ENCODE peak calls at places on chromosomes 12 and 14, in nine cellular contexts. One of them, this sample, is unnamed.

GRCh38 chr12:116722245-116722644 is 15.6 kb downstream of the SPRING1 start:
- DNase-seq in kidney: no peak
- DNase-seq in tibial artery: no peak
- DNase-seq in PC-9: no peak
- DNase-seq in A549: no peak
- DNase-seq in HFF-Myc: no peak
- DNase-seq in brain microvascular endothelial cell: no peak
- DNase-seq in heart left ventricle: no peak
- DNase-seq in fibroblast of mammary gland: no peak
- DNase-seq in this sample: no peak

GRCh38 chr12:114702462-114702861 is 18.5 kb upstream of the TBX3 start:
- DNase-seq in PC-9: no peak
- DNase-seq in HFF-Myc: no peak
- DNase-seq in A549: no peak
- DNase-seq in tibial artery: no peak
- DNase-seq in brain microvascular endothelial cell: no peak
- DNase-seq in heart left ventricle: no peak
- DNase-seq in kidney: no peak
- DNase-seq in fibroblast of mammary gland: no peak
- DNase-seq in this sample: no peak

GRCh38 chr12:95197636-95198035 is 19.6 kb downstream of the FGD6 start:
- DNase-seq in A549: no peak
- DNase-seq in PC-9: no peak
- DNase-seq in tibial artery: no peak
- DNase-seq in kidney: no peak
- DNase-seq in brain microvascular endothelial cell: no peak
- DNase-seq in HFF-Myc: no peak
- DNase-seq in fibroblast of mammary gland: no peak
- DNase-seq in heart left ventricle: no peak
- DNase-seq in this sample: no peak

GRCh38 chr14:102058931-102059330 is 27.9 kb downstream of the HSP90AA1 start:
- DNase-seq in heart left ventricle: no peak
- DNase-seq in tibial artery: no peak
- DNase-seq in kidney: no peak
- DNase-seq in brain microvascular endothelial cell: no peak
- DNase-seq in A549: no peak
- DNase-seq in HFF-Myc: no peak
- DNase-seq in PC-9: no peak
- DNase-seq in fibroblast of mammary gland: no peak
- DNase-seq in this sample: no peak

GRCh38 chr12:91866566-91866965 is 279.1 kb downstream of the BTG1 start:
- DNase-seq in HFF-Myc: no peak
- DNase-seq in tibial artery: no peak
- DNase-seq in kidney: no peak
- DNase-seq in heart left ventricle: no peak
- DNase-seq in A549: no peak
- DNase-seq in PC-9: no peak
- DNase-seq in brain microvascular endothelial cell: no peak
- DNase-seq in fibroblast of mammary gland: no peak
- DNase-seq in this sample: no peak

GRCh38 chr14:36319899-36320209 is 583 bp downstream of the MBIP start:
- DNase-seq in tibial artery: no peak
- DNase-seq in HFF-Myc: no peak
- DNase-seq in fibroblast of mammary gland: peak
- DNase-seq in PC-9: no peak
- DNase-seq in A549: no peak
- DNase-seq in brain microvascular endothelial cell: no peak
- DNase-seq in kidney: no peak
- DNase-seq in heart left ventricle: no peak
- DNase-seq in this sample: no peak

GRCh38 chr14:50254248-50254647 is 22.9 kb upstream of the SOS2 start:
- DNase-seq in kidney: no peak
- DNase-seq in HFF-Myc: no peak
- DNase-seq in PC-9: no peak
- DNase-seq in fibroblast of mammary gland: no peak
- DNase-seq in A549: no peak
- DNase-seq in heart left ventricle: no peak
- DNase-seq in brain microvascular endothelial cell: no peak
- DNase-seq in tibial artery: no peak
- DNase-seq in this sample: no peak

GRCh38 chr12:52006726-52007157 is at the start of gene TAMALIN:
- DNase-seq in heart left ventricle: peak
- DNase-seq in tibial artery: peak
- DNase-seq in HFF-Myc: no peak
- DNase-seq in kidney: peak
- DNase-seq in brain microvascular endothelial cell: no peak
- DNase-seq in fibroblast of mammary gland: no peak
- DNase-seq in PC-9: no peak
- DNase-seq in A549: no peak
- DNase-seq in this sample: no peak

GRCh38 chr12:60263146-60263545 is 667.3 kb downstream of the SLC16A7 start:
- DNase-seq in brain microvascular endothelial cell: no peak
- DNase-seq in A549: no peak
- DNase-seq in HFF-Myc: no peak
- DNase-seq in heart left ventricle: no peak
- DNase-seq in tibial artery: no peak
- DNase-seq in fibroblast of mammary gland: no peak
- DNase-seq in PC-9: no peak
- DNase-seq in kidney: no peak
- DNase-seq in this sample: no peak

GRCh38 chr12:60264094-60264493 is 668.3 kb downstream of the SLC16A7 start:
- DNase-seq in HFF-Myc: no peak
- DNase-seq in fibroblast of mammary gland: no peak
- DNase-seq in kidney: no peak
- DNase-seq in heart left ventricle: no peak
- DNase-seq in brain microvascular endothelial cell: no peak
- DNase-seq in tibial artery: no peak
- DNase-seq in A549: no peak
- DNase-seq in PC-9: no peak
- DNase-seq in this sample: no peak

GRCh38 chr12:60265741-60266140 is 669.9 kb downstream of the SLC16A7 start:
- DNase-seq in HFF-Myc: no peak
- DNase-seq in A549: no peak
- DNase-seq in PC-9: no peak
- DNase-seq in tibial artery: no peak
- DNase-seq in heart left ventricle: no peak
- DNase-seq in fibroblast of mammary gland: no peak
- DNase-seq in kidney: no peak
- DNase-seq in brain microvascular endothelial cell: no peak
- DNase-seq in this sample: no peak

GRCh38 chr12:60269611-60270269 is 673.9 kb downstream of the SLC16A7 start:
- DNase-seq in brain microvascular endothelial cell: no peak
- DNase-seq in HFF-Myc: no peak
- DNase-seq in heart left ventricle: no peak
- DNase-seq in A549: no peak
- DNase-seq in kidney: peak
- DNase-seq in PC-9: no peak
- DNase-seq in fibroblast of mammary gland: no peak
- DNase-seq in tibial artery: no peak
- DNase-seq in this sample: no peak

DNA sequence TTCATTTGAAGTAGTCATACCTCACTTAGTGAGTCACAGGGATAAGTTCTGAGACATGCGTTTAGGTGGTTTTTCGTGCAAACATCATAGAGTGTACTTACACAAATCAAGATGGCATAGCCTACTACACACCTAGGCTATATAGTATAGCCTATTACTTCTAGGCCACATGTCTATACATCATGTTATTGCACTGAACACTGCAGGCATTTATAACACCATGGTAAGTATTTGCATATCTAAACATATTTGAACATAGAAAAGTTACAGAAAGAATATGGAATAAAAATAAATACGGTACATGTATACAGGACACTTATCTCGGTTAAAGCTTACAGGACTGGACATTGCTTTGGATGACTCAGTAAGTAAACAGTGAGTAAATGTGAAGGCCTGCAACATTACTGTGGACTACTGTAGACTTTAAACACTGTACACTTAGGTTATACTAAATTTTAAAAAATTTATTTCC is 670.6 kb downstream of the SLC16A7 start:
- DNase-seq in tibial artery: no peak
- DNase-seq in fibroblast of mammary gland: peak
- DNase-seq in PC-9: no peak
- DNase-seq in heart left ventricle: no peak
- DNase-seq in kidney: no peak
- DNase-seq in HFF-Myc: no peak
- DNase-seq in A549: peak
- DNase-seq in brain microvascular endothelial cell: peak
- DNase-seq in this sample: no peak
- H3K4me3 ChIP-seq in tibial artery: no peak
- H3K4me3 ChIP-seq in fibroblast of mammary gland: no peak
- H3K4me3 ChIP-seq in PC-9: no peak
- H3K4me3 ChIP-seq in heart left ventricle: no peak
- H3K4me3 ChIP-seq in kidney: no peak
- H3K4me3 ChIP-seq in HFF-Myc: no peak
- H3K4me3 ChIP-seq in A549: peak
- H3K4me3 ChIP-seq in brain microvascular endothelial cell: no peak
- H3K4me3 ChIP-seq in this sample: no peak

GRCh38 chr12:126700115-126700514 is 1566.9 kb upstream of the TMEM132C start:
- DNase-seq in heart left ventricle: no peak
- DNase-seq in brain microvascular endothelial cell: no peak
- DNase-seq in kidney: no peak
- DNase-seq in HFF-Myc: no peak
- DNase-seq in A549: no peak
- DNase-seq in fibroblast of mammary gland: no peak
- DNase-seq in PC-9: no peak
- DNase-seq in tibial artery: no peak
- DNase-seq in this sample: no peak

GRCh38 chr12:126706300-126706699 is 1560.7 kb upstream of the TMEM132C start:
- DNase-seq in kidney: no peak
- DNase-seq in A549: no peak
- DNase-seq in tibial artery: no peak
- DNase-seq in HFF-Myc: no peak
- DNase-seq in fibroblast of mammary gland: no peak
- DNase-seq in heart left ventricle: no peak
- DNase-seq in brain microvascular endothelial cell: no peak
- DNase-seq in PC-9: no peak
- DNase-seq in this sample: no peak

GRCh38 chr12:126708492-126708896 is 1558.5 kb upstream of the TMEM132C start:
- DNase-seq in tibial artery: no peak
- DNase-seq in fibroblast of mammary gland: peak
- DNase-seq in PC-9: peak
- DNase-seq in HFF-Myc: peak
- DNase-seq in A549: no peak
- DNase-seq in kidney: no peak
- DNase-seq in brain microvascular endothelial cell: no peak
- DNase-seq in heart left ventricle: no peak
- DNase-seq in this sample: no peak

DNA sequence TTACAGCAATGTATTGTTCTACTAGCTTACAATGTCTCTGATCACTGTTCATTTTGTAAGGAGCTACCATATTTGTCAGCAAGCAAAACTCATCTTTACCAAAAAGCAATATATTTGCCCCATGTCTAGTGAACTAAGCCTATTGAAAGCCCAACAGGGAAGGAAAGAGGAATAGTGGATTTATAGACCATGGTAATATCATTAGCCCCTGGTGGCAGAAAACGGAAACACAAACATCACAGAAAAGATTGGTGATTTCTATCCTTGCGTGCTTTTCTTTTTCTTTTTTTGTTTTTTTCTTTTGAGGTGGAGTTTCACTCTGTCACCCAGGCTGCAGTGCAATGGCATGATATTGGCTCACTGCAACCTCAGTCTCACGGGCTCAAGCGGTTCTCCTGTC is 1562.4 kb upstream of the TMEM132C start:
- DNase-seq in HFF-Myc: no peak
- DNase-seq in tibial artery: no peak
- DNase-seq in A549: no peak
- DNase-seq in PC-9: no peak
- DNase-seq in brain microvascular endothelial cell: no peak
- DNase-seq in fibroblast of mammary gland: no peak
- DNase-seq in kidney: no peak
- DNase-seq in heart left ventricle: no peak
- DNase-seq in this sample: no peak
- TF ChIP-seq CTCF in HFF-Myc: no peak
- TF ChIP-seq CTCF in tibial artery: no peak
- TF ChIP-seq CTCF in A549: no peak
- TF ChIP-seq CTCF in PC-9: peak
- TF ChIP-seq CTCF in brain microvascular endothelial cell: no peak
- TF ChIP-seq CTCF in fibroblast of mammary gland: no peak
- TF ChIP-seq CTCF in kidney: no peak
- TF ChIP-seq CTCF in heart left ventricle: no peak
- TF ChIP-seq CTCF in this sample: no peak

GRCh38 chr14:92259613-92260357 is 63.2 kb upstream of the SLC24A4 start:
- DNase-seq in fibroblast of mammary gland: no peak
- DNase-seq in PC-9: no peak
- DNase-seq in brain microvascular endothelial cell: no peak
- DNase-seq in kidney: no peak
- DNase-seq in tibial artery: no peak
- DNase-seq in HFF-Myc: no peak
- DNase-seq in A549: no peak
- DNase-seq in heart left ventricle: no peak
- DNase-seq in this sample: no peak

GRCh38 chr14:92258934-92259333 is 64.0 kb upstream of the SLC24A4 start:
- DNase-seq in A549: no peak
- DNase-seq in brain microvascular endothelial cell: no peak
- DNase-seq in tibial artery: no peak
- DNase-seq in kidney: no peak
- DNase-seq in heart left ventricle: no peak
- DNase-seq in fibroblast of mammary gland: no peak
- DNase-seq in PC-9: no peak
- DNase-seq in HFF-Myc: no peak
- DNase-seq in this sample: no peak

GRCh38 chr14:92253381-92253894 is 69.5 kb upstream of the SLC24A4 start:
- DNase-seq in HFF-Myc: no peak
- DNase-seq in heart left ventricle: no peak
- DNase-seq in tibial artery: no peak
- DNase-seq in PC-9: no peak
- DNase-seq in fibroblast of mammary gland: no peak
- DNase-seq in brain microvascular endothelial cell: no peak
- DNase-seq in A549: no peak
- DNase-seq in kidney: no peak
- DNase-seq in this sample: no peak

GRCh38 chr14:92252291-92252690 is 70.7 kb upstream of the SLC24A4 start:
- DNase-seq in PC-9: no peak
- DNase-seq in tibial artery: no peak
- DNase-seq in kidney: no peak
- DNase-seq in HFF-Myc: no peak
- DNase-seq in A549: no peak
- DNase-seq in fibroblast of mammary gland: no peak
- DNase-seq in heart left ventricle: no peak
- DNase-seq in brain microvascular endothelial cell: no peak
- DNase-seq in this sample: no peak

DNA sequence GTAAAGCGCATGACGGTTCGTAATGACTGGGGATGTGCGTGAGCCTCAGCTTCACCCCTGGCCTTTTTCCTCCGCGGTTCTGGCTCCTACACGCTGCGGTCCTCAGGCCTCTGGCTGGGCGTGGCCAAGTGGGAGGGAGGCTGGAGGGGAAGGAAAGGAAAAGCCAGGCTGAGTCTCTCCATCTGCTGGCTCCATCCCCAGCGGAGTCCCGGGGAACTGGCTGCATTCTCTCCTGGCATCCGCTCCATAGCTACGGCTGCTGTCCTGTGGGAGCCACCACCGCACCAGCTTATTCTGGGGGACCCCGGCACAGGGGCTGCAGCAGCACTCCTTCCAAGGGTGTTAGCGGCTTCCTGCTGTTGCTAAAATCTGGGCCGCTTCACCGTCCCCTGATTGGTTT is 68.2 kb upstream of the SLC24A4 start:
- DNase-seq in A549: no peak
- DNase-seq in heart left ventricle: peak
- DNase-seq in tibial artery: peak
- DNase-seq in HFF-Myc: no peak
- DNase-seq in fibroblast of mammary gland: peak
- DNase-seq in PC-9: no peak
- DNase-seq in brain microvascular endothelial cell: peak
- DNase-seq in kidney: peak
- DNase-seq in this sample: no peak
- H3K4me3 ChIP-seq in A549: no peak
- H3K4me3 ChIP-seq in heart left ventricle: peak
- H3K4me3 ChIP-seq in tibial artery: peak
- H3K4me3 ChIP-seq in HFF-Myc: no peak
- H3K4me3 ChIP-seq in fibroblast of mammary gland: no peak
- H3K4me3 ChIP-seq in PC-9: no peak
- H3K4me3 ChIP-seq in brain microvascular endothelial cell: no peak
- H3K4me3 ChIP-seq in kidney: no peak
- H3K4me3 ChIP-seq in this sample: no peak

GRCh38 chr12:75587340-75588106 is 76.1 kb upstream of the KRR1 start:
- DNase-seq in A549: no peak
- DNase-seq in heart left ventricle: no peak
- DNase-seq in tibial artery: no peak
- DNase-seq in kidney: no peak
- DNase-seq in PC-9: no peak
- DNase-seq in HFF-Myc: no peak
- DNase-seq in brain microvascular endothelial cell: no peak
- DNase-seq in fibroblast of mammary gland: peak
- DNase-seq in this sample: no peak

GRCh38 chr12:75589801-75590200 is 78.4 kb upstream of the KRR1 start:
- DNase-seq in fibroblast of mammary gland: no peak
- DNase-seq in PC-9: no peak
- DNase-seq in kidney: no peak
- DNase-seq in brain microvascular endothelial cell: no peak
- DNase-seq in HFF-Myc: no peak
- DNase-seq in tibial artery: no peak
- DNase-seq in heart left ventricle: no peak
- DNase-seq in A549: no peak
- DNase-seq in this sample: no peak

GRCh38 chr12:75579552-75579951 is 68.1 kb upstream of the KRR1 start:
- DNase-seq in kidney: no peak
- DNase-seq in fibroblast of mammary gland: no peak
- DNase-seq in tibial artery: no peak
- DNase-seq in PC-9: no peak
- DNase-seq in HFF-Myc: no peak
- DNase-seq in heart left ventricle: no peak
- DNase-seq in A549: no peak
- DNase-seq in brain microvascular endothelial cell: no peak
- DNase-seq in this sample: no peak

GRCh38 chr12:75585309-75585708 is 73.9 kb upstream of the KRR1 start:
- DNase-seq in tibial artery: no peak
- DNase-seq in A549: peak
- DNase-seq in brain microvascular endothelial cell: peak
- DNase-seq in PC-9: no peak
- DNase-seq in heart left ventricle: no peak
- DNase-seq in HFF-Myc: peak
- DNase-seq in fibroblast of mammary gland: peak
- DNase-seq in kidney: no peak
- DNase-seq in this sample: no peak
- TF ChIP-seq CTCF in tibial artery: no peak
- TF ChIP-seq CTCF in A549: no peak
- TF ChIP-seq CTCF in brain microvascular endothelial cell: no peak
- TF ChIP-seq CTCF in PC-9: no peak
- TF ChIP-seq CTCF in heart left ventricle: no peak
- TF ChIP-seq CTCF in HFF-Myc: no peak
- TF ChIP-seq CTCF in fibroblast of mammary gland: no peak
- TF ChIP-seq CTCF in kidney: no peak
- TF ChIP-seq CTCF in this sample: no peak